ENCODE peak calls at places on chromosomes 4 and X, in nine cellular contexts. M, J, W, R, K, D, Z, C and A are unnamed samples.

GRCh38 chr4:128220286-128221235 is 67.1 kb downstream of the PGRMC2 start:
- DNase-seq in M (peak), J (peak), W (peak), R (peak), K (no peak), D (peak), Z (no peak), C (peak), A (no peak)

GRCh38 chr4:171876636-171877035 is 63.4 kb downstream of the GALNTL6 start:
- DNase-seq in M (no peak), J (no peak), W (no peak), R (no peak), K (no peak), D (no peak), Z (no peak), C (no peak), A (no peak)

GRCh38 chr4:38068107-38068506 is 107.9 kb downstream of the PTTG2 start:
- DNase-seq in M (no peak), J (peak), W (no peak), R (no peak), K (no peak), D (no peak), Z (no peak), C (no peak), A (no peak)

GRCh38 chrX:132071260-132071659 is 48.2 kb downstream of the STK26 start:
- DNase-seq in M (peak), J (no peak), W (peak), R (peak), K (no peak), D (peak), Z (no peak), C (no peak), A (no peak)

GRCh38 chrX:97529801-97530200 is 646.1 kb downstream of the RPA4 start:
- DNase-seq in M (no peak), J (no peak), W (no peak), R (no peak), K (no peak), D (peak), Z (no peak), C (no peak), A (no peak)

GRCh38 chr4:135994360-135994759 is 1537.9 kb downstream of the PCDH18 start:
- DNase-seq in M (no peak), J (no peak), W (no peak), R (no peak), K (no peak), D (no peak), Z (no peak), C (no peak), A (no peak)

GRCh38 chrX:31127716-31128115 is 55.9 kb upstream of the FTHL17 start:
- DNase-seq in M (no peak), J (no peak), W (no peak), R (no peak), K (no peak), D (no peak), Z (no peak), C (no peak), A (no peak)

GRCh38 chr4:168812806-168813205 is 197.2 kb downstream of the CBR4 start:
- DNase-seq in M (no peak), J (peak), W (no peak), R (no peak), K (no peak), D (no peak), Z (no peak), C (no peak), A (no peak)

GRCh38 chr4:141275834-141276233 is 55.1 kb downstream of the ZNF330 start:
- DNase-seq in M (peak), J (peak), W (no peak), R (no peak), K (no peak), D (peak), Z (peak), C (peak), A (no peak)

GRCh38 chr4:151730003-151730559 is 30.7 kb downstream of the GATB start:
- DNase-seq in M (no peak), J (peak), W (peak), R (no peak), K (no peak), D (no peak), Z (peak), C (no peak), A (no peak)

GRCh38 chr4:7192252-7193039 is at the start of gene SORCS2:
- DNase-seq in M (peak), J (peak), W (no peak), R (peak), K (peak), D (peak), Z (peak), C (no peak), A (no peak)

GRCh38 chrX:15512401-15512965 is 11.9 kb downstream of the BMX start:
- DNase-seq in M (no peak), J (no peak), W (peak), R (no peak), K (no peak), D (peak), Z (no peak), C (no peak), A (no peak)

GRCh38 chrX:17817242-17817641 is 43.9 kb downstream of the RAI2 start:
- DNase-seq in M (no peak), J (no peak), W (no peak), R (no peak), K (no peak), D (no peak), Z (no peak), C (no peak), A (no peak)

GRCh38 chr4:48578132-48578964 is 88.3 kb downstream of the ZAR1 start:
- DNase-seq in M (peak), J (peak), W (peak), R (peak), K (peak), D (peak), Z (peak), C (peak), A (peak)

GRCh38 chrX:13967636-13968035 is 62.1 kb downstream of the GEMIN8 start:
- DNase-seq in M (no peak), J (no peak), W (no peak), R (no peak), K (no peak), D (no peak), Z (no peak), C (no peak), A (no peak)

GRCh38 chrX:26848511-26848910 is 614.6 kb downstream of the PPP4R3C start:
- DNase-seq in M (no peak), J (no peak), W (no peak), R (no peak), K (no peak), D (peak), Z (no peak), C (no peak), A (no peak)

GRCh38 chrX:11386001-11386523 is 92.8 kb downstream of the AMELX start:
- DNase-seq in M (no peak), J (no peak), W (no peak), R (no peak), K (no peak), D (peak), Z (no peak), C (peak), A (no peak)

GRCh38 chrX:54043696-54044125 is 562 bp downstream of the PHF8 start:
- DNase-seq in M (no peak), J (no peak), W (peak), R (peak), K (no peak), D (peak), Z (peak), C (no peak), A (no peak)